ENCODE peak calls at places on chromosomes 16 and 17, in eight cellular contexts. M, K, Z, O, S, Q, G and I are unnamed samples. For H3K4me1, the result is how much of the 10 kb centered on the place peaks cover.

GRCh38 chr16:53022374-53022773 is 30.3 kb downstream of the CHD9NB start:
- DNase-seq in M (peak), K (no peak), Z (peak), O (peak), S (peak), Q (peak), G (peak), I (peak)

GRCh38 chr17:14730821-14731220 is 429.9 kb downstream of the HS3ST3B1 start:
- DNase-seq in M (no peak), K (no peak), Z (no peak), O (no peak), S (no peak), Q (no peak), G (no peak), I (no peak)

GRCh38 chr17:17322516-17323510 is 19.6 kb downstream of the NT5M start:
- DNase-seq in M (no peak), K (no peak), Z (no peak), O (no peak), S (no peak), Q (no peak), G (no peak), I (no peak)

GRCh38 chr16:25012525-25012991 is 2.6 kb downstream of the ARHGAP17 start:
- DNase-seq in M (peak), K (no peak), Z (no peak), O (no peak), S (no peak), Q (no peak), G (no peak), I (no peak)

GRCh38 chr17:58232707-58233156 is 5.7 kb upstream of the LPO start:
- DNase-seq in M (peak), K (peak), Z (no peak), O (peak), S (no peak), Q (no peak), G (peak), I (no peak)

GRCh38 chr17:4947010-4947410 is 1.3 kb downstream of the PFN1 start:
- DNase-seq in M (peak), K (no peak), Z (no peak), O (no peak), S (no peak), Q (no peak), G (peak), I (no peak)

GRCh38 chr17:71163121-71163812 is 957.6 kb upstream of the SOX9 start:
- DNase-seq in M (no peak), K (no peak), Z (no peak), O (no peak), S (no peak), Q (no peak), G (no peak), I (no peak)

GRCh38 chr17:50514936-50515702 is 6.9 kb downstream of the MYCBPAP start:
- DNase-seq in M (no peak), K (no peak), Z (peak), O (peak), S (no peak), Q (no peak), G (no peak), I (no peak)

GRCh38 chr17:75587718-75588545 is at the start of gene MYO15B:
- DNase-seq in M (no peak), K (no peak), Z (no peak), O (peak), S (no peak), Q (no peak), G (peak), I (no peak)

GRCh38 chr17:59381716-59382570 is 50.5 kb downstream of the YPEL2 start:
- DNase-seq in M (no peak), K (no peak), Z (no peak), O (no peak), S (no peak), Q (no peak), G (no peak), I (no peak)

GRCh38 chr17:13702266-13702665 is 100.5 kb upstream of the HS3ST3A1 start:
- DNase-seq in M (no peak), K (no peak), Z (no peak), O (no peak), S (no peak), Q (no peak), G (no peak), I (no peak)

GRCh38 chr17:40349477-40350409 is 14.8 kb downstream of the GJD3 start:
- DNase-seq in M (no peak), K (no peak), Z (no peak), O (no peak), S (no peak), Q (no peak), G (no peak), I (no peak)

GRCh38 chr17:79188048-79188447 is 113.4 kb downstream of the ENGASE start:
- DNase-seq in M (peak), K (no peak), Z (no peak), O (peak), S (peak), Q (peak), G (peak), I (no peak)

GRCh38 chr16:68414581-68414980 is 33.7 kb downstream of the SMPD3 start:
- DNase-seq in M (no peak), K (no peak), Z (no peak), O (no peak), S (no peak), Q (no peak), G (no peak), I (no peak)

GRCh38 chr17:73595068-73595865 is 49.0 kb downstream of the SDK2 start:
- DNase-seq in M (no peak), K (no peak), Z (no peak), O (peak), S (peak), Q (no peak), G (no peak), I (no peak)

GRCh38 chr16:57299719-57300386 is 15.4 kb upstream of the PLLP start:
- DNase-seq in M (peak), K (peak), Z (peak), O (peak), S (peak), Q (peak), G (peak), I (peak)

GRCh38 chr16:64996641-64997040 is 125.2 kb downstream of the CDH11 start:
- DNase-seq in M (no peak), K (no peak), Z (no peak), O (no peak), S (no peak), Q (no peak), G (no peak), I (no peak)

GRCh38 chr17:42653179-42654124 is 5.6 kb upstream of the TUBG2 start:
- DNase-seq in M (no peak), K (no peak), Z (no peak), O (peak), S (peak), Q (no peak), G (peak), I (no peak)

GRCh38 chr17:58402047-58402446 is 15.3 kb downstream of the RNF43 start:
- DNase-seq in M (no peak), K (no peak), Z (no peak), O (no peak), S (no peak), Q (peak), G (no peak), I (no peak)

GRCh38 chr16:75062135-75062943 is 54.2 kb downstream of the LDHD start:
- DNase-seq in M (no peak), K (no peak), Z (no peak), O (no peak), S (no peak), Q (no peak), G (peak), I (no peak)

GRCh38 chr17:35086931-35087573 is 23.5 kb upstream of the RFFL start:
- DNase-seq in M (peak), K (no peak), Z (peak), O (no peak), S (no peak), Q (no peak), G (peak), I (no peak)

GRCh38 chr17:18259621-18260331 is 686 bp upstream of the MIEF2 start:
- DNase-seq in M (peak), K (no peak), Z (peak), O (no peak), S (peak), Q (peak), G (peak), I (peak)

GRCh38 chr16:68481636-68482035 is 33.3 kb upstream of the SMPD3 start:
- DNase-seq in M (no peak), K (no peak), Z (no peak), O (no peak), S (no peak), Q (no peak), G (no peak), I (no peak)

GRCh38 chr17:79740413-79740812 is 9.7 kb downstream of the ENPP7 start:
- DNase-seq in M (peak), K (no peak), Z (no peak), O (no peak), S (peak), Q (no peak), G (no peak), I (no peak)

GRCh38 chr17:75130632-75131277 is 787 bp downstream of the NT5C start:
- DNase-seq in M (peak), K (no peak), Z (peak), O (peak), S (peak), Q (peak), G (peak), I (no peak)

GRCh38 chr16:15900901-15901465 is 12.6 kb upstream of the CEP20 start:
- DNase-seq in M (no peak), K (no peak), Z (no peak), O (no peak), S (no peak), Q (no peak), G (no peak), I (no peak)
- TF ChIP-seq REST in M (no peak), K (no peak), Z (no peak), O (no peak), S (no peak), Q (no peak), G (no peak), I (no peak)

GRCh38 chr17:49344914-49345313 is 17.1 kb downstream of the ZNF652 start:
- DNase-seq in M (no peak), K (no peak), Z (no peak), O (no peak), S (no peak), Q (no peak), G (no peak), I (no peak)
- H3K4me1 ChIP-seq in M (under half), K (under half), Z (under half), O (under half), S (under half), Q (under half), G (under half), I (under half)

DNA sequence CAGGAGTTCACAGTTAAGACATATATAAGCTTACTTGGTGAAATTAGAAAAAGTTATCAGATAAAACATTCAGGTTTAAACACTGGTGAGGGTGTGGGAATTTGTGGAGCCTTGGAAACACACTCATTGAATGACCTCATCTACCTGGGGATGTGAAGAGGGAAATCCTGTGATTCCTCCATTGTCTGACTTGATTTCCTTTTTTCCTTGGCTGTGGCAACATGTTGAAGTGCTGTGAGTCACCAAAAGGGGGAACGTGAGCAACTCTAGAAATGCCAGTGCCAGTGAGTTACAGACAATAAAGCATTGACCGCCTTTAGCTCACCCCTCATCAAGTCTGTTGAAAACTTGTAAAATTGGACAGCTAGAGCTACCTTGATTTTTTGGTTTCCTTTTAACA is 1.8 kb downstream of the HMOX2 start:
- DNase-seq in M (no peak), K (no peak), Z (no peak), O (peak), S (peak), Q (peak), G (no peak), I (no peak)
- TF ChIP-seq REST in M (no peak), K (no peak), Z (no peak), O (no peak), S (no peak), Q (no peak), G (no peak), I (no peak)

DNA sequence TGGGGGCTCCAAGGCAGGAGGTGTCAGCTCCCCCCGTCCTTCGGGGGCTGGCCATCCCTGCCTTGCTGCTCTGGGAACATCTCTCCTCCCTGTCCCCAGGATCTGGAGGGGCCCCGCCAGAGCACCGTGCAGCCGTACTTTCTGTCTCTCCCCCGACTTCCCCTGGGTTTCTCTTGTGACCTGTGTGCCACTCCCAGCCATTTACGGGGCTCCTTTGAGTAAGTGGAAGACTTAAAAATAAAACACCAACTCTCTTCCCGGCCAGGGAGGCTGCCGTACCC is 60.6 kb downstream of the BAIAP2 start:
- DNase-seq in M (no peak), K (no peak), Z (no peak), O (no peak), S (no peak), Q (no peak), G (no peak), I (no peak)
- H3K4me1 ChIP-seq in M (half or more), K (under half), Z (under half), O (under half), S (under half), Q (half or more), G (half or more), I (half or more)